ENCODE peak calls at places on chromosomes 6 and 20, in four cellular contexts. One of them, this sample, is unnamed. For H3K4me1, the result is how much of the 10 kb centered on the place peaks cover.

GRCh38 chr6:141990840-141991239 is 141.9 kb upstream of the GJE1 start:
- DNase-seq in neuronal stem cell: no peak
- DNase-seq in lower lobe of right lung: no peak
- DNase-seq in right lobe of liver: no peak
- DNase-seq in this sample: no peak

GRCh38 chr6:2890981-2891767 is 11.9 kb downstream of the SERPINB9 start:
- DNase-seq in neuronal stem cell: no peak
- DNase-seq in lower lobe of right lung: no peak
- DNase-seq in right lobe of liver: no peak
- DNase-seq in this sample: no peak

GRCh38 chr6:125316621-125317020 is 14.9 kb upstream of the HDDC2 start:
- DNase-seq in neuronal stem cell: peak
- DNase-seq in lower lobe of right lung: no peak
- DNase-seq in right lobe of liver: no peak
- DNase-seq in this sample: no peak

GRCh38 chr6:158048589-158048988 is 66.9 kb downstream of the SYNJ2 start:
- DNase-seq in neuronal stem cell: no peak
- DNase-seq in lower lobe of right lung: peak
- DNase-seq in right lobe of liver: no peak
- DNase-seq in this sample: no peak

GRCh38 chr6:11771473-11772048 is 7.0 kb downstream of the ADTRP start:
- DNase-seq in neuronal stem cell: no peak
- DNase-seq in lower lobe of right lung: no peak
- DNase-seq in right lobe of liver: no peak
- DNase-seq in this sample: no peak

GRCh38 chr20:2108987-2109386 is 7.4 kb downstream of the STK35 start:
- DNase-seq in neuronal stem cell: no peak
- DNase-seq in lower lobe of right lung: no peak
- DNase-seq in right lobe of liver: no peak
- DNase-seq in this sample: no peak

GRCh38 chr6:93848011-93848620 is 428.8 kb upstream of the EPHA7 start:
- DNase-seq in neuronal stem cell: no peak
- DNase-seq in lower lobe of right lung: no peak
- DNase-seq in right lobe of liver: no peak
- DNase-seq in this sample: no peak

GRCh38 chr6:12890171-12890790 is 173.7 kb downstream of the PHACTR1 start:
- DNase-seq in neuronal stem cell: no peak
- DNase-seq in lower lobe of right lung: no peak
- DNase-seq in right lobe of liver: no peak
- DNase-seq in this sample: no peak

GRCh38 chr20:60009826-60010616 is 51.8 kb downstream of the CDH26 start:
- DNase-seq in neuronal stem cell: no peak
- DNase-seq in lower lobe of right lung: no peak
- DNase-seq in right lobe of liver: no peak
- DNase-seq in this sample: no peak

GRCh38 chr6:105606871-105607421 is 204.1 kb upstream of the PREP start:
- DNase-seq in neuronal stem cell: no peak
- DNase-seq in lower lobe of right lung: no peak
- DNase-seq in right lobe of liver: no peak
- DNase-seq in this sample: no peak

GRCh38 chr6:84773431-84774173 is 9.2 kb upstream of the TBX18 start:
- DNase-seq in neuronal stem cell: peak
- DNase-seq in lower lobe of right lung: peak
- DNase-seq in right lobe of liver: peak
- DNase-seq in this sample: peak

GRCh38 chr20:62805711-62806382 is 1.2 kb downstream of the OGFR start:
- DNase-seq in neuronal stem cell: peak
- DNase-seq in lower lobe of right lung: peak
- DNase-seq in right lobe of liver: peak
- DNase-seq in this sample: peak

GRCh38 chr20:62963614-62964397 is 11.3 kb downstream of the SLC17A9 start:
- DNase-seq in neuronal stem cell: no peak
- DNase-seq in lower lobe of right lung: no peak
- DNase-seq in right lobe of liver: no peak
- DNase-seq in this sample: no peak

GRCh38 chr6:131443514-131443913 is 129.5 kb upstream of the ARG1 start:
- DNase-seq in neuronal stem cell: no peak
- DNase-seq in lower lobe of right lung: no peak
- DNase-seq in right lobe of liver: no peak
- DNase-seq in this sample: no peak

GRCh38 chr6:16243664-16244063 is 5.3 kb downstream of the GMPR start:
- DNase-seq in neuronal stem cell: no peak
- DNase-seq in lower lobe of right lung: no peak
- DNase-seq in right lobe of liver: no peak
- DNase-seq in this sample: no peak

GRCh38 chr6:14621518-14621917 is 503.9 kb downstream of the CD83 start:
- DNase-seq in neuronal stem cell: no peak
- DNase-seq in lower lobe of right lung: no peak
- DNase-seq in right lobe of liver: no peak
- DNase-seq in this sample: no peak

GRCh38 chr6:46651006-46651405 is 1.6 kb downstream of the CYP39A1 start:
- DNase-seq in neuronal stem cell: no peak
- DNase-seq in lower lobe of right lung: no peak
- DNase-seq in right lobe of liver: no peak
- DNase-seq in this sample: no peak

GRCh38 chr6:26034901-26035300 is 52.3 kb upstream of the HFE start:
- DNase-seq in neuronal stem cell: no peak
- DNase-seq in lower lobe of right lung: no peak
- DNase-seq in right lobe of liver: no peak
- DNase-seq in this sample: no peak

GRCh38 chr6:161033667-161034066 is 42.1 kb downstream of the MAP3K4 start:
- DNase-seq in neuronal stem cell: no peak
- DNase-seq in lower lobe of right lung: no peak
- DNase-seq in right lobe of liver: no peak
- DNase-seq in this sample: no peak

GRCh38 chr6:42462474-42462972 is 10.8 kb upstream of the TRERF1 start:
- DNase-seq in neuronal stem cell: no peak
- DNase-seq in lower lobe of right lung: no peak
- DNase-seq in right lobe of liver: no peak
- DNase-seq in this sample: no peak
- H3K27ac ChIP-seq in neuronal stem cell: no peak
- H3K27ac ChIP-seq in lower lobe of right lung: no peak
- H3K27ac ChIP-seq in right lobe of liver: no peak
- H3K27ac ChIP-seq in this sample: no peak

GRCh38 chr6:56713285-56713684 is 70.6 kb upstream of the DST start:
- DNase-seq in neuronal stem cell: no peak
- DNase-seq in lower lobe of right lung: no peak
- DNase-seq in right lobe of liver: no peak
- DNase-seq in this sample: no peak
- H3K4me1 ChIP-seq in neuronal stem cell: under half
- H3K4me1 ChIP-seq in lower lobe of right lung: under half
- H3K4me1 ChIP-seq in right lobe of liver: under half
- H3K4me1 ChIP-seq in this sample: under half

GRCh38 chr6:89939144-89939543 is 44.9 kb downstream of the GJA10 start:
- DNase-seq in neuronal stem cell: no peak
- DNase-seq in lower lobe of right lung: no peak
- DNase-seq in right lobe of liver: no peak
- DNase-seq in this sample: no peak

GRCh38 chr6:89941847-89942497 is 47.7 kb downstream of the GJA10 start:
- DNase-seq in neuronal stem cell: no peak
- DNase-seq in lower lobe of right lung: no peak
- DNase-seq in right lobe of liver: no peak
- DNase-seq in this sample: no peak

GRCh38 chr6:89941031-89941775 is 46.9 kb downstream of the GJA10 start:
- DNase-seq in neuronal stem cell: no peak
- DNase-seq in lower lobe of right lung: peak
- DNase-seq in right lobe of liver: peak
- DNase-seq in this sample: no peak

GRCh38 chr6:89942601-89943000 is 48.3 kb downstream of the GJA10 start:
- DNase-seq in neuronal stem cell: no peak
- DNase-seq in lower lobe of right lung: no peak
- DNase-seq in right lobe of liver: no peak
- DNase-seq in this sample: no peak

DNA sequence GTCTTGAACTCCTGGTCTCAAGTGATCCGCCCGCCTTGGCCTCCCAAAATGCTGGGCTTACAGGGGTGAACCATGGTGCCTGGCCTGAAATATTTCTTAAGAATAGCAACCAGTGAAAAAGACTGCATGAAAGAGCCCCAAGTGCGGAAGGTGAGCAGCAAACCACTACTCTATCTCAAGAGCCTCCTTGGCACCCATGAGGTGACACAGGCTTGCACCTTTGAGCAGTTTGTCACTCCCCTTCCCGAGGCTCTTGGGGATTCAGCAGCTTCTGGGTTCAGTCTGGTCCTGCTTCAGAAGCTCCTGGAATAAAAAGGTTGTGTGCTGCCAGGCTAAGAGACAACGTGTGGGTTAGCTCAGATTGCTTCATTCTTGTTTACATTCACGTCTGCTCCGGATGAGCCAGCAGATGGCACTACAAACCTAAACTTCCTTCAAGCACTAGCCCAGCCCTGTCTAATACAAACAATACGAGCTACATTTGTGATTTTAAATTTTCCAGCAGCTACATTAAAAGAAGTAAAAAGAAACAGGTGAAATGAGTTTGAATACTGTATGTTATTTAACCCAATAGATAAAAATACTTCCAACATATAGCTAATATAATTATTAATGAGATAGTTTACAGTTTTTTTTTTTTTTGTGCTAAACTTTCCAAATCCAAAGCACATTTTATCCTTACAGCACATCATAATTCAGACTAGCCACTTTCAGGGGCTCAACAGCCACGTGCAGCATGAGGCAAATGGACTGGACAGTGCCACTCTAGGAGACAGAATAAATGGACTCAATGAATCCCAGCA is 46.2 kb downstream of the GJA10 start:
- DNase-seq in neuronal stem cell: peak
- DNase-seq in lower lobe of right lung: peak
- DNase-seq in right lobe of liver: peak
- DNase-seq in this sample: no peak
- H3K4me3 ChIP-seq in neuronal stem cell: no peak
- H3K4me3 ChIP-seq in lower lobe of right lung: no peak
- H3K4me3 ChIP-seq in right lobe of liver: no peak
- H3K4me3 ChIP-seq in this sample: no peak

DNA sequence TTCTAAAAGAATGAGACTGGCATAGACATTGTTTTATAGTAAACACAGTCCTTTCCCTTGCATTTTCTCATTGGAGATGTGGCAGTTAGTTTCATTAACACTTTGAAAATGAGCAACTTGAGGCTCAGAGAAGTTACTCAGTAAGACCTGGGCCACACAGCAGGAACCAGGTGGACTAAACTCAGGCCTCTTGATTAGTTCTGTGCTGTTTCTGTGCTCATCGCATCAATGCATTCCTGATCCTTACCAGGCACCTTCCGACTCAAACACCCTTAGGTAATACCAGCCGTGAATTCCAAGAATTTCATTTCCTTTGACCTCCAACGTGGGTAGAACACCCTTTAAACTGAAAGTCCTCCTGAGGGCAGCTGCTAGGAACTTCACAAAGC is 362.8 kb downstream of the ESR1 start:
- DNase-seq in neuronal stem cell: no peak
- DNase-seq in lower lobe of right lung: no peak
- DNase-seq in right lobe of liver: no peak
- DNase-seq in this sample: no peak
- H3K27ac ChIP-seq in neuronal stem cell: no peak
- H3K27ac ChIP-seq in lower lobe of right lung: no peak
- H3K27ac ChIP-seq in right lobe of liver: no peak
- H3K27ac ChIP-seq in this sample: no peak

GRCh38 chr20:49642808-49643207 is 70.9 kb downstream of the B4GALT5 start:
- DNase-seq in neuronal stem cell: no peak
- DNase-seq in lower lobe of right lung: no peak
- DNase-seq in right lobe of liver: no peak
- DNase-seq in this sample: no peak
- H3K4me1 ChIP-seq in neuronal stem cell: under half
- H3K4me1 ChIP-seq in lower lobe of right lung: under half
- H3K4me1 ChIP-seq in right lobe of liver: under half
- H3K4me1 ChIP-seq in this sample: under half

GRCh38 chr6:7542878-7543394 is 1.5 kb downstream of the DSP start:
- DNase-seq in neuronal stem cell: no peak
- DNase-seq in lower lobe of right lung: peak
- DNase-seq in right lobe of liver: peak
- DNase-seq in this sample: peak

GRCh38 chr6:7542065-7542877 is 800 bp downstream of the DSP start:
- DNase-seq in neuronal stem cell: peak
- DNase-seq in lower lobe of right lung: peak
- DNase-seq in right lobe of liver: no peak
- DNase-seq in this sample: no peak

GRCh38 chr6:7538484-7538883 is 3.0 kb upstream of the DSP start:
- DNase-seq in neuronal stem cell: no peak
- DNase-seq in lower lobe of right lung: no peak
- DNase-seq in right lobe of liver: no peak
- DNase-seq in this sample: no peak

GRCh38 chr6:7541175-7542064 is at the start of gene DSP:
- DNase-seq in neuronal stem cell: peak
- DNase-seq in lower lobe of right lung: peak
- DNase-seq in right lobe of liver: peak
- DNase-seq in this sample: peak

DNA sequence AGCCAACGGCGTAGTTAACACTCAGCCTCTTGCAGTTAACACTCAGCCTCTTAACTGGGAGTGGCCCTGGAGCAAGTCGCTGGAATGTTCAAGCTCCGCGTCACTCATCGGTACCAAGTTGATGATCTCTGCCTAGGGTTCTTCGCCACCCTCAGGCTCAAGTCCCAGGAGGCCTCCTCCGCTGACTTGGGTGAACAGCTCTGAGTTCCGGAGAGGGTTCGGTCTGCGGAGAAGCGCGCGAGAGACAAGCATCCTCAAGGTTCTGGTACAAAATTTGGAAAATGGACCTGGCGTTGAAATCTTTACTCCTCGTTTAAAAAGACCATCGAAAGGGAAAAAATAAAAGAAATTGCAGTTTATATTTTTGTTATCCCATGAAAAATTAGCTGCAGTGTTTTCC is 876 bp upstream of the DSP start:
- DNase-seq in neuronal stem cell: no peak
- DNase-seq in lower lobe of right lung: peak
- DNase-seq in right lobe of liver: no peak
- DNase-seq in this sample: no peak
- H3K4me3 ChIP-seq in neuronal stem cell: peak
- H3K4me3 ChIP-seq in lower lobe of right lung: peak
- H3K4me3 ChIP-seq in right lobe of liver: no peak
- H3K4me3 ChIP-seq in this sample: peak

GRCh38 chr6:37822851-37823682 is 3.5 kb downstream of the ZFAND3 start:
- DNase-seq in neuronal stem cell: peak
- DNase-seq in lower lobe of right lung: no peak
- DNase-seq in right lobe of liver: no peak
- DNase-seq in this sample: no peak
- H3K27ac ChIP-seq in neuronal stem cell: peak
- H3K27ac ChIP-seq in lower lobe of right lung: no peak
- H3K27ac ChIP-seq in right lobe of liver: no peak
- H3K27ac ChIP-seq in this sample: no peak

DNA sequence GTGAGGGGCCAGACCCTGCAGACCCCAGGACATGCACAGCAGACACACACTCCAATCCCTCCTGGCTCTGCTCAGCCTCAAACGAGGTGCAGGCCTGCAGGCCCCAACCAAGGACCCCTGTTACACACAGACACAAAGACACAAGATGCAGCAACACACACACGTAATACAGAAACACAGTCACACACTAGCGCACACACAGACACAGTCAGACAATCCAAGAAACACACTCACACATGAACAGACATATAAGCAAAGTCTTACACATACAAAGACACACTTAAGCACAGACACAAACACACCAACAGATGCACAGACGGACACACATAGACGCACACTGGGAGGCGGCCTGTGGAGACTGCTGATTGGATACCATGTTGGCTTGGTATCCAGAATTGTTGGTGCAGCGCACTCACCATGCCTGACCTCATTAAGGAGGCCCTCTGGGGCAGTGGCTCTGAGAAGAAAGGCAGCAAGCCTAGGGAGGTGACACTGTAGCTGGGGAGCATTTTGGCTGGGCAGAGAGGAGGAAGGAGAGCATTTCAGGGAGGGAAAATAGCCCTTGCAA is 1.6 kb upstream of the HSPA12B start:
- DNase-seq in neuronal stem cell: no peak
- DNase-seq in lower lobe of right lung: no peak
- DNase-seq in right lobe of liver: no peak
- DNase-seq in this sample: no peak
- H3K4me1 ChIP-seq in neuronal stem cell: under half
- H3K4me1 ChIP-seq in lower lobe of right lung: half or more
- H3K4me1 ChIP-seq in right lobe of liver: under half
- H3K4me1 ChIP-seq in this sample: under half